ENCODE peak calls at places on chromosome 4, in five cellular contexts. B is mesenchymal stem cell, N is AG09309, M is lower leg skin, L is fibroblast of mammary gland. D is an unnamed sample.
A peak's percentile ranks its signal among the peaks of the same experiment; 100 is the strongest.

GRCh38 chr4:7561557-7561956 is 126.8 kb upstream of the PSAPL1 start:
- DNase-seq in B (no peak), N (no peak), M (no peak), L (no peak), D (no peak)

GRCh38 chr4:151709587-151709986 is 51.2 kb downstream of the GATB start:
- DNase-seq in B (no peak), N (no peak), M (no peak), L (no peak), D (no peak)

GRCh38 chr4:149961876-149962597 is 116.2 kb upstream of the DCLK2 start:
- DNase-seq in B (peak; percentile 83), N (no peak), M (no peak), L (peak; percentile 76), D (no peak)

GRCh38 chr4:73870260-73870659 is 1.1 kb downstream of the CXCL1 start:
- DNase-seq in B (peak; percentile 70), N (no peak), M (no peak), L (peak; percentile 48), D (no peak)

GRCh38 chr4:37763831-37764230 is 62.7 kb upstream of the PGM2 start:
- DNase-seq in B (peak; percentile 27), N (no peak), M (no peak), L (no peak), D (no peak)

GRCh38 chr4:8297691-8298485 is 28.3 kb downstream of the HTRA3 start:
- DNase-seq in B (no peak), N (no peak), M (peak; percentile 83), L (no peak), D (no peak)

GRCh38 chr4:181225616-181226261 is 1017.5 kb upstream of the TENM3 start:
- DNase-seq in B (no peak), N (no peak), M (no peak), L (no peak), D (no peak)

GRCh38 chr4:26753642-26754041 is 107.0 kb upstream of the STIM2 start:
- DNase-seq in B (peak; percentile 61), N (peak; percentile 20), M (no peak), L (peak; percentile 47), D (peak; percentile 52)

GRCh38 chr4:29571322-29571721 is 1148.8 kb upstream of the PCDH7 start:
- DNase-seq in B (no peak), N (peak; percentile 60), M (no peak), L (no peak), D (no peak)

GRCh38 chr4:106793933-106794332 is 242.2 kb downstream of the DKK2 start:
- DNase-seq in B (no peak), N (no peak), M (no peak), L (no peak), D (no peak)

GRCh38 chr4:182880387-182881356 is 36.5 kb downstream of the DCTD start:
- DNase-seq in B (no peak), N (no peak), M (peak; percentile 82), L (peak; percentile 17), D (peak; percentile 71)

GRCh38 chr4:139167774-139168444 is 9.1 kb downstream of the ELF2 start:
- DNase-seq in B (peak; percentile 76), N (no peak), M (no peak), L (peak; percentile 80), D (no peak)

GRCh38 chr4:81405900-81406401 is 65.8 kb downstream of the RASGEF1B start:
- DNase-seq in B (peak; percentile 84), N (peak; percentile 34), M (no peak), L (peak; percentile 80), D (peak; percentile 30)

GRCh38 chr4:138259801-138260200 is 17.7 kb upstream of the SLC7A11 start:
- DNase-seq in B (peak; percentile 46), N (no peak), M (no peak), L (peak; percentile 68), D (no peak)

GRCh38 chr4:74855879-74856278 is 61.6 kb upstream of the BTC start:
- DNase-seq in B (no peak), N (no peak), M (no peak), L (no peak), D (no peak)

GRCh38 chr4:4942658-4943057 is 76.6 kb downstream of the CYTL1 start:
- DNase-seq in B (no peak), N (no peak), M (no peak), L (no peak), D (no peak)

GRCh38 chr4:8090312-8090711 is 68.3 kb downstream of the ABLIM2 start:
- DNase-seq in B (no peak), N (no peak), M (no peak), L (no peak), D (no peak)

GRCh38 chr4:139763668-139764067 is 98.0 kb downstream of the MGST2 start:
- DNase-seq in B (peak; percentile 53), N (no peak), M (no peak), L (no peak), D (peak; percentile 73)

GRCh38 chr4:86594559-86595425 is 677 bp downstream of the PTPN13 start:
- DNase-seq in B (peak; percentile 92), N (peak; percentile 94), M (peak; percentile 87), L (peak; percentile 91), D (peak; percentile 48)

GRCh38 chr4:86596802-86597201 is 2.7 kb downstream of the PTPN13 start:
- DNase-seq in B (no peak), N (no peak), M (no peak), L (peak; percentile 50), D (no peak)

GRCh38 chr4:86595426-86595805 is 1.3 kb downstream of the PTPN13 start:
- DNase-seq in B (peak; percentile 75), N (no peak), M (no peak), L (peak; percentile 57), D (peak; percentile 25)

GRCh38 chr4:86593726-86594558 is at the start of gene PTPN13:
- DNase-seq in B (peak; percentile 99), N (peak; percentile 92), M (peak; percentile 99), L (peak; percentile 98), D (peak; percentile 100)

GRCh38 chr4:86592553-86593249 is 1.4 kb upstream of the PTPN13 start:
- DNase-seq in B (peak; percentile 33), N (no peak), M (no peak), L (no peak), D (no peak)
- H3K4me3 ChIP-seq in B (no peak overlapping the region), N (no peak overlapping the region), M (no peak overlapping the region), L (no peak overlapping the region), D (no peak overlapping the region)

GRCh38 chr4:159106636-159107035 is 3.8 kb downstream of the RAPGEF2 start:
- DNase-seq in B (no peak), N (no peak), M (no peak), L (peak; percentile 14), D (no peak)
- H3K4me3 ChIP-seq in B (no peak overlapping the region), N (no peak overlapping the region), M (no peak overlapping the region), L (no peak overlapping the region), D (no peak overlapping the region)

GRCh38 chr4:76458297-76458696 is 23.3 kb downstream of the SHROOM3 start:
- DNase-seq in B (peak; percentile 6), N (no peak), M (no peak), L (no peak), D (no peak)
- H3K4me3 ChIP-seq in B (no peak overlapping the region), N (no peak overlapping the region), M (no peak overlapping the region), L (no peak overlapping the region), D (no peak overlapping the region)

GRCh38 chr4:94544811-94545210 is 93.1 kb downstream of the PDLIM5 start:
- DNase-seq in B (peak; percentile 36), N (no peak), M (no peak), L (peak; percentile 10), D (no peak)

GRCh38 chr4:94546949-94547348 is 95.2 kb downstream of the PDLIM5 start:
- DNase-seq in B (no peak), N (no peak), M (no peak), L (no peak), D (no peak)

GRCh38 chr4:94548571-94548970 is 96.8 kb downstream of the PDLIM5 start:
- DNase-seq in B (peak; percentile 86), N (peak; percentile 59), M (no peak), L (peak; percentile 47), D (no peak)

GRCh38 chr4:94540476-94540875 is 88.7 kb downstream of the PDLIM5 start:
- DNase-seq in B (no peak), N (no peak), M (no peak), L (no peak), D (no peak)

GRCh38 chr4:94545296-94545695 is 93.6 kb downstream of the PDLIM5 start:
- DNase-seq in B (peak; percentile 41), N (no peak), M (no peak), L (peak; percentile 25), D (no peak)
- H3K4me3 ChIP-seq in B (no peak overlapping the region), N (no peak overlapping the region), M (no peak overlapping the region), L (no peak overlapping the region), D (no peak overlapping the region)

GRCh38 chr4:123559955-123560669 is 163.5 kb downstream of the SPRY1 start:
- DNase-seq in B (peak; percentile 37), N (no peak), M (no peak), L (peak; percentile 20), D (no peak)
- H3K4me3 ChIP-seq in B (no peak overlapping the region), N (no peak overlapping the region), M (no peak overlapping the region), L (no peak overlapping the region), D (no peak overlapping the region)

GRCh38 chr4:85431156-85431555 is 43.8 kb upstream of the ARHGAP24 start:
- DNase-seq in B (no peak), N (no peak), M (no peak), L (no peak), D (no peak)
- H3K4me3 ChIP-seq in B (no peak overlapping the region), N (no peak overlapping the region), M (no peak overlapping the region), L (no peak overlapping the region), D (no peak overlapping the region)

DNA sequence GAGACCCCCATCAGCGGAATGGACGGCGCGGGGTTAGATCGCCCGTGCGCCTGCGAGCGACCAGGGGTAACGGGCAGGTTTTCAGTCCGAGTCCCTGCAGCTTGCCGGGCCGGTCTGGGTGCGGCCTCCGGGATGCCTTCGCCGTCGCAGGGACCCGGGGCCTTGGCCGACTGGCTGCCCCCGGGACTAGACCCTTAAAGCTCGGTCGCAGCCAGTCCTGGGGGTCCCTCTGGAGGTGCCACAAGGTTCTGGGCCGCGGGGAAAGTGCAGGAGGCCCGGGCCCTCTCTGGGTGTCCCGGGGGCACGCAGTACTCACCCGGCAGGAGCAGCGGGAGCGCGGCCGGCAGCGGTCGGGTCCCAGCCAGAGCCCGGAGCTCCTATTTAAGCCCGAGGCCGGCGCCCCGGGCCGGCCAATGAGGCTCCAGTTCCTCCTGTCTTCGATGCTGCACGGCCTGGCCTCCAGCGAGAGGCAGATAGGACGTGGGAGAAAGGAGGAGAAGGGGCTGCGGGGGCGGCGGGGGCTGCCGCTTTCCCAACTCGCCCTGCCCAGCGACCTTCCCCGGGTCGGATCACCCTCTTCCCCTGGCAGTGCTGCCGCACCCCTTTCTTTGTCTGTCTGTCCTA is at the start of gene SPON2:
- DNase-seq in B (peak; percentile 89), N (no peak), M (peak; percentile 86), L (peak; percentile 80), D (no peak)
- H3K4me3 ChIP-seq in B (peak within 1 kb of the TSS; percentile 76), N (peak within 1 kb of the TSS; percentile 28), M (peak within 1 kb of the TSS; percentile 12), L (peak within 1 kb of the TSS; percentile 80), D (peak within 1 kb of the TSS; percentile 10)

GRCh38 chr4:113467581-113467980 is 294.0 kb downstream of the CAMK2D start:
- DNase-seq in B (peak; percentile 86), N (no peak), M (no peak), L (peak; percentile 91), D (no peak)
- H3K4me3 ChIP-seq in B (no peak overlapping the region), N (no peak overlapping the region), M (no peak overlapping the region), L (peak overlapping the region; percentile 22), D (no peak overlapping the region)